ENCODE peak calls at places on chromosomes 3 and 15, in ten cellular contexts. R is head of caudate nucleus; P is memory B cell; K is stimulated activated CD4-positive, alpha-beta T cell treated with anti-CD3 and anti-CD28 coated beads, TNF-alpha, amount 100 ng/mL, for 1 hour; W is activated CD4-positive, alpha-beta T cell treated with anti-CD3 and anti-CD28 coated beads, Interleukin-2, amount 50 U/mL, for 48 hours; F is kidney; V is AG08395; T is ELR; E is activated T-cell treated with anti-CD3 and anti-CD28 coated beads for 48 hours; C is CD8-positive, alpha-beta memory T cell. D is an unnamed sample.

GRCh38 chr3:182631183-182632076 is 161.9 kb upstream of the ATP11B start:
- DNase-seq in R (no peak), P (no peak), K (no peak), W (no peak), F (no peak), V (no peak), T (no peak), E (no peak), C (no peak), D (no peak)

GRCh38 chr3:123586131-123586530 is 1.3 kb upstream of the HACD2 start:
- DNase-seq in R (peak), P (no peak), K (no peak), W (peak), F (no peak), V (no peak), T (peak), E (peak), C (peak), D (peak)

GRCh38 chr3:175338775-175339535 is 479.8 kb downstream of the NAALADL2 start:
- DNase-seq in R (no peak), P (no peak), K (no peak), W (no peak), F (no peak), V (peak), T (peak), E (no peak), C (no peak), D (no peak)

GRCh38 chr3:184822654-184823053 is 10.7 kb downstream of the VPS8 start:
- DNase-seq in R (no peak), P (no peak), K (no peak), W (no peak), F (no peak), V (no peak), T (no peak), E (no peak), C (no peak), D (no peak)

GRCh38 chr3:100653731-100654309 is 44.4 kb downstream of the ADGRG7 start:
- DNase-seq in R (no peak), P (no peak), K (no peak), W (no peak), F (no peak), V (no peak), T (no peak), E (no peak), C (no peak), D (no peak)

GRCh38 chr3:192005989-192006388 is 545.0 kb downstream of the PYDC2 start:
- DNase-seq in R (no peak), P (no peak), K (no peak), W (no peak), F (no peak), V (no peak), T (no peak), E (no peak), C (no peak), D (no peak)

GRCh38 chr3:127734754-127735473 is 62.2 kb downstream of the ABTB1 start:
- DNase-seq in R (peak), P (no peak), K (no peak), W (no peak), F (no peak), V (peak), T (peak), E (no peak), C (no peak), D (no peak)

GRCh38 chr3:23740517-23741402 is 65.0 kb upstream of the UBE2E1 start:
- DNase-seq in R (no peak), P (no peak), K (no peak), W (peak), F (no peak), V (peak), T (peak), E (peak), C (no peak), D (peak)

GRCh38 chr15:59301527-59301926 is 71.1 kb downstream of the MYO1E start:
- DNase-seq in R (no peak), P (no peak), K (no peak), W (no peak), F (no peak), V (no peak), T (no peak), E (no peak), C (no peak), D (no peak)

GRCh38 chr15:63367390-63367789 is 14.3 kb downstream of the CA12 start:
- DNase-seq in R (no peak), P (no peak), K (no peak), W (no peak), F (no peak), V (no peak), T (no peak), E (no peak), C (no peak), D (no peak)

D was measured in T-helper 2 cell treated with Interferon-gamma antibody and Interleukin-4, amounts not matched to agents 5 μg/mL and 100 μg/mL, for 36 hours.